ENCODE peak calls at places on chromosomes 2 and 18, in six cellular contexts. One of them, this sample, is unnamed.

GRCh38 chr2:164879901-164880535 is 38.4 kb upstream of the COBLL1 start:
- DNase-seq in K562: no peak
- DNase-seq in H1: no peak
- DNase-seq in HepG2: no peak
- DNase-seq in GM12878: no peak
- DNase-seq in GM12891: no peak
- DNase-seq in this sample: no peak

GRCh38 chr2:37570773-37571570 is 100.5 kb downstream of the CDC42EP3 start:
- DNase-seq in K562: peak
- DNase-seq in GM12878: peak
- DNase-seq in GM12891: no peak
- DNase-seq in HepG2: no peak
- DNase-seq in H1: no peak
- DNase-seq in this sample: no peak

GRCh38 chr18:65091737-65092329 is 659.0 kb upstream of the CDH7 start:
- DNase-seq in HepG2: peak
- DNase-seq in GM12878: no peak
- DNase-seq in GM12891: no peak
- DNase-seq in H1: peak
- DNase-seq in K562: peak
- DNase-seq in this sample: no peak

GRCh38 chr2:68251855-68252406 is 401 bp downstream of the PPP3R1 start:
- DNase-seq in GM12891: peak
- DNase-seq in K562: peak
- DNase-seq in H1: no peak
- DNase-seq in GM12878: no peak
- DNase-seq in HepG2: no peak
- DNase-seq in this sample: peak

GRCh38 chr2:106852103-106852502 is 33.9 kb downstream of the ST6GAL2 start:
- DNase-seq in HepG2: no peak
- DNase-seq in H1: peak
- DNase-seq in GM12878: no peak
- DNase-seq in GM12891: no peak
- DNase-seq in K562: no peak
- DNase-seq in this sample: no peak

GRCh38 chr18:32271649-32272324 is 81.9 kb downstream of the MEP1B start:
- DNase-seq in HepG2: peak
- DNase-seq in GM12891: peak
- DNase-seq in K562: peak
- DNase-seq in GM12878: no peak
- DNase-seq in H1: no peak
- DNase-seq in this sample: no peak

GRCh38 chr2:3588084-3588483 is 6.8 kb upstream of the COLEC11 start:
- DNase-seq in GM12891: no peak
- DNase-seq in H1: no peak
- DNase-seq in GM12878: no peak
- DNase-seq in K562: no peak
- DNase-seq in HepG2: no peak
- DNase-seq in this sample: no peak

GRCh38 chr2:102735431-102736130 is 26.2 kb upstream of the TMEM182 start:
- DNase-seq in HepG2: peak
- DNase-seq in GM12891: no peak
- DNase-seq in H1: no peak
- DNase-seq in GM12878: no peak
- DNase-seq in K562: peak
- DNase-seq in this sample: no peak

GRCh38 chr2:235458839-235459273 is 35.0 kb upstream of the AGAP1 start:
- DNase-seq in H1: no peak
- DNase-seq in K562: peak
- DNase-seq in GM12878: no peak
- DNase-seq in HepG2: peak
- DNase-seq in GM12891: no peak
- DNase-seq in this sample: no peak

GRCh38 chr18:9428862-9429661 is 46.3 kb upstream of the RALBP1 start:
- DNase-seq in GM12878: no peak
- DNase-seq in K562: no peak
- DNase-seq in H1: no peak
- DNase-seq in GM12891: no peak
- DNase-seq in HepG2: no peak
- DNase-seq in this sample: no peak

GRCh38 chr2:124186801-124187200 is 161.7 kb downstream of the CNTNAP5 start:
- DNase-seq in K562: no peak
- DNase-seq in GM12878: no peak
- DNase-seq in HepG2: no peak
- DNase-seq in GM12891: no peak
- DNase-seq in H1: no peak
- DNase-seq in this sample: no peak

GRCh38 chr2:121359937-121360565 is 75.0 kb upstream of the TFCP2L1 start:
- DNase-seq in H1: no peak
- DNase-seq in GM12891: no peak
- DNase-seq in HepG2: no peak
- DNase-seq in K562: no peak
- DNase-seq in GM12878: no peak
- DNase-seq in this sample: no peak

GRCh38 chr2:60597346-60597745 is 43.9 kb upstream of the BCL11A start:
- DNase-seq in GM12891: no peak
- DNase-seq in H1: no peak
- DNase-seq in GM12878: no peak
- DNase-seq in K562: no peak
- DNase-seq in HepG2: no peak
- DNase-seq in this sample: no peak

GRCh38 chr2:55168221-55169154 is 63.6 kb downstream of the CLHC1 start:
- DNase-seq in GM12891: no peak
- DNase-seq in HepG2: peak
- DNase-seq in GM12878: no peak
- DNase-seq in K562: peak
- DNase-seq in H1: no peak
- DNase-seq in this sample: no peak

GRCh38 chr2:173187911-173188788 is 112.5 kb downstream of the MAP3K20 start:
- DNase-seq in H1: no peak
- DNase-seq in GM12891: no peak
- DNase-seq in HepG2: no peak
- DNase-seq in K562: peak
- DNase-seq in GM12878: no peak
- DNase-seq in this sample: no peak

GRCh38 chr2:17104454-17104853 is 413.8 kb downstream of the RAD51AP2 start:
- DNase-seq in GM12878: no peak
- DNase-seq in HepG2: no peak
- DNase-seq in K562: no peak
- DNase-seq in H1: no peak
- DNase-seq in GM12891: no peak
- DNase-seq in this sample: no peak

GRCh38 chr18:72762505-72763122 is 105.2 kb downstream of the NETO1 start:
- DNase-seq in GM12878: peak
- DNase-seq in K562: peak
- DNase-seq in H1: no peak
- DNase-seq in GM12891: no peak
- DNase-seq in HepG2: peak
- DNase-seq in this sample: no peak

GRCh38 chr18:59459352-59460059 is 100.4 kb upstream of the LMAN1 start:
- DNase-seq in GM12891: peak
- DNase-seq in K562: peak
- DNase-seq in GM12878: no peak
- DNase-seq in H1: no peak
- DNase-seq in HepG2: peak
- DNase-seq in this sample: no peak

GRCh38 chr2:126890136-126890961 is 8.3 kb upstream of the TEX51 start:
- DNase-seq in HepG2: no peak
- DNase-seq in GM12891: no peak
- DNase-seq in GM12878: no peak
- DNase-seq in H1: no peak
- DNase-seq in K562: no peak
- DNase-seq in this sample: no peak

GRCh38 chr2:179951680-179952079 is 55.4 kb downstream of the CWC22 start:
- DNase-seq in K562: no peak
- DNase-seq in GM12878: no peak
- DNase-seq in H1: no peak
- DNase-seq in GM12891: no peak
- DNase-seq in HepG2: no peak
- DNase-seq in this sample: no peak

GRCh38 chr2:8364668-8365067 is 317.2 kb upstream of the ID2 start:
- DNase-seq in GM12878: no peak
- DNase-seq in HepG2: peak
- DNase-seq in K562: no peak
- DNase-seq in H1: no peak
- DNase-seq in GM12891: no peak
- DNase-seq in this sample: no peak

GRCh38 chr18:80198994-80199748 is 48.1 kb downstream of the PARD6G start:
- DNase-seq in GM12878: no peak
- DNase-seq in HepG2: no peak
- DNase-seq in K562: no peak
- DNase-seq in GM12891: no peak
- DNase-seq in H1: no peak
- DNase-seq in this sample: no peak

GRCh38 chr2:138201326-138201725 is 237.1 kb downstream of the HNMT start:
- DNase-seq in GM12878: no peak
- DNase-seq in GM12891: no peak
- DNase-seq in H1: no peak
- DNase-seq in K562: no peak
- DNase-seq in HepG2: no peak
- DNase-seq in this sample: no peak

GRCh38 chr2:10004401-10004800 is 38.9 kb upstream of the KLF11 start:
- DNase-seq in K562: no peak
- DNase-seq in GM12878: no peak
- DNase-seq in GM12891: no peak
- DNase-seq in H1: no peak
- DNase-seq in HepG2: no peak
- DNase-seq in this sample: no peak

GRCh38 chr2:56376699-56377665 is 193.2 kb downstream of the CCDC85A start:
- DNase-seq in GM12878: no peak
- DNase-seq in H1: no peak
- DNase-seq in HepG2: no peak
- DNase-seq in K562: no peak
- DNase-seq in GM12891: no peak
- DNase-seq in this sample: no peak

GRCh38 chr2:42089340-42089925 is 41.6 kb downstream of the PKDCC start:
- DNase-seq in HepG2: peak
- DNase-seq in K562: peak
- DNase-seq in H1: peak
- DNase-seq in GM12891: peak
- DNase-seq in GM12878: no peak
- DNase-seq in this sample: no peak

GRCh38 chr2:19272039-19272438 is 86.4 kb downstream of the OSR1 start:
- DNase-seq in GM12891: no peak
- DNase-seq in K562: no peak
- DNase-seq in H1: no peak
- DNase-seq in GM12878: no peak
- DNase-seq in HepG2: no peak
- DNase-seq in this sample: no peak

GRCh38 chr2:240996834-240997140 is 1.6 kb upstream of the SNED1 start:
- DNase-seq in HepG2: no peak
- DNase-seq in H1: no peak
- DNase-seq in K562: no peak
- DNase-seq in GM12878: no peak
- DNase-seq in GM12891: no peak
- DNase-seq in this sample: no peak

GRCh38 chr2:240997141-240997855 is 1.1 kb upstream of the SNED1 start:
- DNase-seq in H1: no peak
- DNase-seq in K562: no peak
- DNase-seq in GM12878: no peak
- DNase-seq in HepG2: peak
- DNase-seq in GM12891: peak
- DNase-seq in this sample: no peak

GRCh38 chr2:240995041-240995960 is 3.1 kb upstream of the SNED1 start:
- DNase-seq in GM12878: no peak
- DNase-seq in K562: no peak
- DNase-seq in HepG2: no peak
- DNase-seq in GM12891: no peak
- DNase-seq in H1: no peak
- DNase-seq in this sample: no peak

GRCh38 chr2:240997856-240998705 is at the start of gene SNED1:
- DNase-seq in H1: no peak
- DNase-seq in GM12878: no peak
- DNase-seq in GM12891: peak
- DNase-seq in K562: peak
- DNase-seq in HepG2: peak
- DNase-seq in this sample: no peak

GRCh38 chr2:240996161-240996833 is 2.1 kb upstream of the SNED1 start:
- DNase-seq in GM12891: peak
- DNase-seq in K562: no peak
- DNase-seq in GM12878: no peak
- DNase-seq in HepG2: no peak
- DNase-seq in H1: no peak
- DNase-seq in this sample: no peak
- TF ChIP-seq POLR2A in GM12891: no peak
- TF ChIP-seq POLR2A in K562: no peak
- TF ChIP-seq POLR2A in GM12878: no peak
- TF ChIP-seq POLR2A in HepG2: no peak
- TF ChIP-seq POLR2A in H1: no peak
- TF ChIP-seq POLR2A in this sample: no peak

DNA sequence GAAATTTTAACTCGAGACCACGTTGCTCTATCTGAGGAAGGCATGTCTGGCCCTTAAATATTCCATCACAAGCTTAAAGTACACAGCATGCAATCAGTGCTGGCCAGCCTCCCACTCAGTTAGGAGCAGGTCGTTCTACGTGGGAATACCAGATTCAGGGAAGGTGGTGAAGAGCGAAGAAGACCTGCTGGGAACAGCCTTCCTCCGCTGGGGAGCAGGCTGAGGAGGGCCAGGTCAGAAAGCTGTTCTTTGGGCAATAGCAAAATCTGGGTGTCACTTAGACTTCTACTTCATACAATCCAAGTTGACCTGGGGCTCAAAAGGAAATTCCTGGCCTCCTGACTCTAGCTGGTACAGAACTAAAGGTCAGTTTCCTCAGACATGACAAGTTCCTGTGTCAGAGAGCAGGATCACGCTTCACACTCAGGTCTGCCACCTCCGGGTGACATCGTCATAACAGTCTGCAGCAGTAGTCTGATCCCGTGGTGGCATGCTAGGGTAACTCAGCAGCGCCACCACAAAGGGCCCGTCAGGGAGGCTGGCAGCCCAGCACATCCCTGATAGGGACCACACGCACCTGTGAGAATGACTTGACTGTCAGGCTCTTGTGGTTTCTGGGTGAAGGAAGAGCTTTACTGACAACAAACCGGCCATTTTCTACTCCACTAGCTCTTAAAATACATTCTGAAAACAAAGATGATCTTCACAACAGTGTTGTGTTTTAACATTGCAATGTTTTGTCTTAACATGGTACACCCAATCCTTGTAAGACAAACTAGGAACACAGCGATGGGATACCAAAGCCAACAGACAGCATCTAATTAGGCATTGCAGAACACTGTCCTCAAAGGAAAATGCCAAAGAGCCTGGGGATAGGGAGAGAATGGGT is 35.2 kb upstream of the NAPG start:
- DNase-seq in HepG2: peak
- DNase-seq in GM12878: peak
- DNase-seq in H1: no peak
- DNase-seq in GM12891: no peak
- DNase-seq in K562: peak
- DNase-seq in this sample: no peak
- TF ChIP-seq POLR2AphosphoS5 in HepG2: no peak
- TF ChIP-seq POLR2AphosphoS5 in GM12878: no peak
- TF ChIP-seq POLR2AphosphoS5 in H1: no peak
- TF ChIP-seq POLR2AphosphoS5 in GM12891: no peak
- TF ChIP-seq POLR2AphosphoS5 in K562: no peak
- TF ChIP-seq POLR2AphosphoS5 in this sample: no peak

GRCh38 chr2:207879536-207879935 is 109.8 kb upstream of the FZD5 start:
- DNase-seq in K562: no peak
- DNase-seq in GM12891: no peak
- DNase-seq in H1: no peak
- DNase-seq in GM12878: no peak
- DNase-seq in HepG2: peak
- DNase-seq in this sample: no peak
- TF ChIP-seq TAF1 in K562: no peak
- TF ChIP-seq TAF1 in GM12891: no peak
- TF ChIP-seq TAF1 in H1: no peak
- TF ChIP-seq TAF1 in GM12878: no peak
- TF ChIP-seq TAF1 in HepG2: no peak
- TF ChIP-seq TAF1 in this sample: no peak

GRCh38 chr2:101230541-101230993 is 22.1 kb upstream of the CNOT11 start:
- DNase-seq in GM12878: no peak
- DNase-seq in H1: no peak
- DNase-seq in K562: no peak
- DNase-seq in HepG2: peak
- DNase-seq in GM12891: no peak
- DNase-seq in this sample: no peak
- TF ChIP-seq POLR2A in GM12878: no peak
- TF ChIP-seq POLR2A in H1: no peak
- TF ChIP-seq POLR2A in K562: no peak
- TF ChIP-seq POLR2A in HepG2: no peak
- TF ChIP-seq POLR2A in GM12891: no peak
- TF ChIP-seq POLR2A in this sample: no peak

This sample was measured in GM12892.